ENCODE peak calls at places on chromosomes 16 and 17, in seven cellular contexts. One of them, this sample, is unnamed. For H3K4me1, the result is how much of the 10 kb centered on the place peaks cover.

GRCh38 chr16:87765776-87766484 is at the start of gene KLHDC4:
- DNase-seq in OCI-LY7: peak
- DNase-seq in ovary: peak
- DNase-seq in IMR-90: peak
- DNase-seq in body of pancreas: peak
- DNase-seq in GM23338: peak
- DNase-seq in pancreas: peak
- DNase-seq in this sample: peak

GRCh38 chr16:74724820-74725549 is 24.3 kb upstream of the MLKL start:
- DNase-seq in OCI-LY7: no peak
- DNase-seq in ovary: no peak
- DNase-seq in IMR-90: peak
- DNase-seq in body of pancreas: no peak
- DNase-seq in GM23338: no peak
- DNase-seq in pancreas: no peak
- DNase-seq in this sample: peak

GRCh38 chr17:50532452-50533024 is at the start of gene EPN3:
- DNase-seq in OCI-LY7: no peak
- DNase-seq in ovary: no peak
- DNase-seq in IMR-90: no peak
- DNase-seq in body of pancreas: peak
- DNase-seq in GM23338: peak
- DNase-seq in pancreas: peak
- DNase-seq in this sample: no peak

GRCh38 chr17:7315570-7316243 is 547 bp upstream of the GPS2 start:
- DNase-seq in OCI-LY7: no peak
- DNase-seq in ovary: no peak
- DNase-seq in IMR-90: no peak
- DNase-seq in body of pancreas: peak
- DNase-seq in GM23338: no peak
- DNase-seq in pancreas: no peak
- DNase-seq in this sample: no peak

GRCh38 chr16:55710466-55710865 is 54.7 kb downstream of the SLC6A2 start:
- DNase-seq in OCI-LY7: no peak
- DNase-seq in ovary: no peak
- DNase-seq in IMR-90: no peak
- DNase-seq in body of pancreas: no peak
- DNase-seq in GM23338: peak
- DNase-seq in pancreas: no peak
- DNase-seq in this sample: no peak

GRCh38 chr17:77802811-77803220 is 155.7 kb upstream of the TNRC6C start:
- DNase-seq in OCI-LY7: no peak
- DNase-seq in ovary: no peak
- DNase-seq in IMR-90: peak
- DNase-seq in body of pancreas: no peak
- DNase-seq in GM23338: peak
- DNase-seq in pancreas: no peak
- DNase-seq in this sample: peak

GRCh38 chr16:8961811-8962390 is 1.8 kb downstream of the USP7 start:
- DNase-seq in OCI-LY7: peak
- DNase-seq in ovary: no peak
- DNase-seq in IMR-90: no peak
- DNase-seq in body of pancreas: no peak
- DNase-seq in GM23338: no peak
- DNase-seq in pancreas: no peak
- DNase-seq in this sample: no peak

GRCh38 chr16:1150511-1150982 is 2.4 kb upstream of the CACNA1H start:
- DNase-seq in OCI-LY7: peak
- DNase-seq in ovary: peak
- DNase-seq in IMR-90: peak
- DNase-seq in body of pancreas: no peak
- DNase-seq in GM23338: peak
- DNase-seq in pancreas: no peak
- DNase-seq in this sample: peak

GRCh38 chr16:58471209-58471975 is 28.6 kb upstream of the NDRG4 start:
- DNase-seq in OCI-LY7: peak
- DNase-seq in ovary: no peak
- DNase-seq in IMR-90: no peak
- DNase-seq in body of pancreas: no peak
- DNase-seq in GM23338: peak
- DNase-seq in pancreas: no peak
- DNase-seq in this sample: no peak

GRCh38 chr17:19370493-19370960 is 7.8 kb upstream of the MAPK7 start:
- DNase-seq in OCI-LY7: no peak
- DNase-seq in ovary: no peak
- DNase-seq in IMR-90: no peak
- DNase-seq in body of pancreas: peak
- DNase-seq in GM23338: no peak
- DNase-seq in pancreas: no peak
- DNase-seq in this sample: no peak

GRCh38 chr16:30065943-30066881 is 652 bp downstream of the ALDOA start:
- DNase-seq in OCI-LY7: peak
- DNase-seq in ovary: peak
- DNase-seq in IMR-90: peak
- DNase-seq in body of pancreas: peak
- DNase-seq in GM23338: peak
- DNase-seq in pancreas: peak
- DNase-seq in this sample: peak

GRCh38 chr16:46729326-46729995 is 18.7 kb downstream of the MYLK3 start:
- DNase-seq in OCI-LY7: no peak
- DNase-seq in ovary: no peak
- DNase-seq in IMR-90: no peak
- DNase-seq in body of pancreas: no peak
- DNase-seq in GM23338: no peak
- DNase-seq in pancreas: no peak
- DNase-seq in this sample: no peak

GRCh38 chr16:86748643-86749042 is 170.3 kb downstream of the FOXL1 start:
- DNase-seq in OCI-LY7: no peak
- DNase-seq in ovary: no peak
- DNase-seq in IMR-90: no peak
- DNase-seq in body of pancreas: no peak
- DNase-seq in GM23338: no peak
- DNase-seq in pancreas: no peak
- DNase-seq in this sample: no peak

GRCh38 chr17:41835800-41836549 is at the start of gene NT5C3B:
- DNase-seq in OCI-LY7: no peak
- DNase-seq in ovary: peak
- DNase-seq in IMR-90: no peak
- DNase-seq in body of pancreas: peak
- DNase-seq in GM23338: peak
- DNase-seq in pancreas: peak
- DNase-seq in this sample: peak

GRCh38 chr16:88651276-88651988 is 579 bp upstream of the CYBA start:
- DNase-seq in OCI-LY7: peak
- DNase-seq in ovary: no peak
- DNase-seq in IMR-90: no peak
- DNase-seq in body of pancreas: peak
- DNase-seq in GM23338: peak
- DNase-seq in pancreas: peak
- DNase-seq in this sample: no peak

GRCh38 chr17:77609553-77610517 is 348.7 kb upstream of the TNRC6C start:
- DNase-seq in OCI-LY7: peak
- DNase-seq in ovary: no peak
- DNase-seq in IMR-90: no peak
- DNase-seq in body of pancreas: no peak
- DNase-seq in GM23338: no peak
- DNase-seq in pancreas: no peak
- DNase-seq in this sample: no peak

GRCh38 chr16:88869673-88869980 is 3.2 kb upstream of the PABPN1L start:
- DNase-seq in OCI-LY7: no peak
- DNase-seq in ovary: no peak
- DNase-seq in IMR-90: peak
- DNase-seq in body of pancreas: no peak
- DNase-seq in GM23338: no peak
- DNase-seq in pancreas: no peak
- DNase-seq in this sample: peak

GRCh38 chr17:66398059-66398458 is 95.6 kb downstream of the PRKCA start:
- DNase-seq in OCI-LY7: no peak
- DNase-seq in ovary: no peak
- DNase-seq in IMR-90: no peak
- DNase-seq in body of pancreas: no peak
- DNase-seq in GM23338: no peak
- DNase-seq in pancreas: no peak
- DNase-seq in this sample: no peak

GRCh38 chr16:89275837-89276720 is 58.6 kb downstream of the ZNF778 start:
- DNase-seq in OCI-LY7: no peak
- DNase-seq in ovary: no peak
- DNase-seq in IMR-90: no peak
- DNase-seq in body of pancreas: no peak
- DNase-seq in GM23338: no peak
- DNase-seq in pancreas: no peak
- DNase-seq in this sample: no peak

GRCh38 chr17:59666235-59666634 is 41.0 kb downstream of the PTRH2 start:
- DNase-seq in OCI-LY7: no peak
- DNase-seq in ovary: no peak
- DNase-seq in IMR-90: no peak
- DNase-seq in body of pancreas: no peak
- DNase-seq in GM23338: no peak
- DNase-seq in pancreas: no peak
- DNase-seq in this sample: peak

GRCh38 chr17:63136381-63137012 is 170.5 kb downstream of the TANC2 start:
- DNase-seq in OCI-LY7: no peak
- DNase-seq in ovary: no peak
- DNase-seq in IMR-90: no peak
- DNase-seq in body of pancreas: no peak
- DNase-seq in GM23338: peak
- DNase-seq in pancreas: no peak
- DNase-seq in this sample: no peak

GRCh38 chr16:78227855-78228254 is 128.4 kb downstream of the WWOX start:
- DNase-seq in OCI-LY7: peak
- DNase-seq in ovary: no peak
- DNase-seq in IMR-90: no peak
- DNase-seq in body of pancreas: no peak
- DNase-seq in GM23338: peak
- DNase-seq in pancreas: no peak
- DNase-seq in this sample: no peak

GRCh38 chr17:491086-492014 is 138.7 kb upstream of the RPH3AL start:
- DNase-seq in OCI-LY7: peak
- DNase-seq in ovary: peak
- DNase-seq in IMR-90: peak
- DNase-seq in body of pancreas: peak
- DNase-seq in GM23338: peak
- DNase-seq in pancreas: peak
- DNase-seq in this sample: peak

GRCh38 chr17:82216301-82217119 is 3.9 kb upstream of the CCDC57 start:
- DNase-seq in OCI-LY7: no peak
- DNase-seq in ovary: no peak
- DNase-seq in IMR-90: peak
- DNase-seq in body of pancreas: peak
- DNase-seq in GM23338: no peak
- DNase-seq in pancreas: peak
- DNase-seq in this sample: peak

GRCh38 chr16:88437367-88437964 is 15.6 kb upstream of the ZFPM1 start:
- DNase-seq in OCI-LY7: peak
- DNase-seq in ovary: peak
- DNase-seq in IMR-90: peak
- DNase-seq in body of pancreas: peak
- DNase-seq in GM23338: peak
- DNase-seq in pancreas: no peak
- DNase-seq in this sample: peak

GRCh38 chr17:28760987-28761562 is 17.3 kb downstream of the TRAF4 start:
- DNase-seq in OCI-LY7: no peak
- DNase-seq in ovary: no peak
- DNase-seq in IMR-90: peak
- DNase-seq in body of pancreas: peak
- DNase-seq in GM23338: peak
- DNase-seq in pancreas: peak
- DNase-seq in this sample: peak
- H3K4me3 ChIP-seq in OCI-LY7: no peak
- H3K4me3 ChIP-seq in ovary: no peak
- H3K4me3 ChIP-seq in IMR-90: no peak
- H3K4me3 ChIP-seq in body of pancreas: no peak
- H3K4me3 ChIP-seq in GM23338: peak
- H3K4me3 ChIP-seq in pancreas: no peak
- H3K4me3 ChIP-seq in this sample: no peak

GRCh38 chr17:36675786-36676185 is 74.4 kb downstream of the MRM1 start:
- DNase-seq in OCI-LY7: no peak
- DNase-seq in ovary: no peak
- DNase-seq in IMR-90: no peak
- DNase-seq in body of pancreas: no peak
- DNase-seq in GM23338: no peak
- DNase-seq in pancreas: no peak
- DNase-seq in this sample: no peak

GRCh38 chr17:36675250-36675649 is 73.9 kb downstream of the MRM1 start:
- DNase-seq in OCI-LY7: no peak
- DNase-seq in ovary: no peak
- DNase-seq in IMR-90: no peak
- DNase-seq in body of pancreas: no peak
- DNase-seq in GM23338: no peak
- DNase-seq in pancreas: no peak
- DNase-seq in this sample: no peak

GRCh38 chr17:36673068-36673467 is 71.7 kb downstream of the MRM1 start:
- DNase-seq in OCI-LY7: no peak
- DNase-seq in ovary: no peak
- DNase-seq in IMR-90: no peak
- DNase-seq in body of pancreas: no peak
- DNase-seq in GM23338: no peak
- DNase-seq in pancreas: no peak
- DNase-seq in this sample: no peak

GRCh38 chr17:36673637-36674277 is 72.4 kb downstream of the MRM1 start:
- DNase-seq in OCI-LY7: no peak
- DNase-seq in ovary: no peak
- DNase-seq in IMR-90: no peak
- DNase-seq in body of pancreas: no peak
- DNase-seq in GM23338: no peak
- DNase-seq in pancreas: no peak
- DNase-seq in this sample: no peak

GRCh38 chr17:36674278-36674650 is 72.9 kb downstream of the MRM1 start:
- DNase-seq in OCI-LY7: no peak
- DNase-seq in ovary: no peak
- DNase-seq in IMR-90: no peak
- DNase-seq in body of pancreas: no peak
- DNase-seq in GM23338: no peak
- DNase-seq in pancreas: no peak
- DNase-seq in this sample: no peak
- H3K27ac ChIP-seq in OCI-LY7: no peak
- H3K27ac ChIP-seq in ovary: no peak
- H3K27ac ChIP-seq in IMR-90: no peak
- H3K27ac ChIP-seq in body of pancreas: no peak
- H3K27ac ChIP-seq in GM23338: no peak
- H3K27ac ChIP-seq in pancreas: no peak
- H3K27ac ChIP-seq in this sample: no peak

GRCh38 chr16:84884311-84885023 is 64.7 kb downstream of the CRISPLD2 start:
- DNase-seq in OCI-LY7: no peak
- DNase-seq in ovary: no peak
- DNase-seq in IMR-90: no peak
- DNase-seq in body of pancreas: peak
- DNase-seq in GM23338: no peak
- DNase-seq in pancreas: no peak
- DNase-seq in this sample: no peak
- H3K4me1 ChIP-seq in OCI-LY7: under half
- H3K4me1 ChIP-seq in ovary: under half
- H3K4me1 ChIP-seq in IMR-90: under half
- H3K4me1 ChIP-seq in body of pancreas: under half
- H3K4me1 ChIP-seq in GM23338: under half
- H3K4me1 ChIP-seq in pancreas: under half
- H3K4me1 ChIP-seq in this sample: under half

GRCh38 chr17:64393000-64393402 is 2.3 kb upstream of the PECAM1 start:
- DNase-seq in OCI-LY7: no peak
- DNase-seq in ovary: no peak
- DNase-seq in IMR-90: no peak
- DNase-seq in body of pancreas: no peak
- DNase-seq in GM23338: no peak
- DNase-seq in pancreas: no peak
- DNase-seq in this sample: no peak
- H3K4me3 ChIP-seq in OCI-LY7: no peak
- H3K4me3 ChIP-seq in ovary: no peak
- H3K4me3 ChIP-seq in IMR-90: no peak
- H3K4me3 ChIP-seq in body of pancreas: no peak
- H3K4me3 ChIP-seq in GM23338: no peak
- H3K4me3 ChIP-seq in pancreas: no peak
- H3K4me3 ChIP-seq in this sample: no peak

This sample was measured in fibroblast of lung.